ENCODE peak calls at places on chromosomes 16 and 17, in four cellular contexts. Z, L, C and H are unnamed samples.

GRCh38 chr17:30920282-30920681 is 1.5 kb upstream of the ADAP2 start:
- DNase-seq in Z (peak), L (peak), C (no peak), H (no peak)

GRCh38 chr17:73068322-73069153 is 23.9 kb downstream of the SLC39A11 start:
- DNase-seq in C (peak), L (no peak), Z (peak), H (no peak)

GRCh38 chr17:49005140-49005539 is 8.0 kb downstream of the IGF2BP1 start:
- DNase-seq in C (no peak), L (no peak), Z (no peak), H (no peak)

GRCh38 chr16:46690281-46691178 is 1.1 kb downstream of the ORC6 start:
- DNase-seq in Z (peak), C (no peak), L (no peak), H (no peak)

GRCh38 chr16:81493755-81494433 is 49.3 kb downstream of the CMIP start:
- DNase-seq in C (peak), L (no peak), Z (peak), H (no peak)

GRCh38 chr17:48113201-48113676 is 5.7 kb downstream of the SNX11 start:
- DNase-seq in Z (no peak), C (no peak), L (no peak), H (no peak)

GRCh38 chr16:10188236-10188635 is 6.0 kb upstream of the GRIN2A start:
- DNase-seq in L (no peak), C (no peak), Z (no peak), H (no peak)

GRCh38 chr16:21302454-21302853 is 24.4 kb upstream of the CRYM start:
- DNase-seq in Z (peak), L (no peak), C (no peak), H (no peak)

GRCh38 chr17:298791-299450 is 53.7 kb downstream of the RPH3AL start:
- DNase-seq in Z (no peak), C (no peak), L (no peak), H (no peak)

GRCh38 chr16:85661131-85662035 is 27.4 kb downstream of the GINS2 start:
- DNase-seq in L (no peak), C (no peak), Z (no peak), H (no peak)

GRCh38 chr17:1713878-1714487 is 3.8 kb upstream of the TLCD2 start:
- DNase-seq in C (no peak), L (peak), Z (peak), H (peak)

GRCh38 chr16:82111944-82112343 is 58.1 kb downstream of the MPHOSPH6 start:
- DNase-seq in L (no peak), Z (no peak), C (peak), H (no peak)

GRCh38 chr16:48295493-48296281 is 48.3 kb upstream of the ABCC11 start:
- DNase-seq in C (peak), L (no peak), Z (no peak), H (no peak)

GRCh38 chr17:74892974-74893911 is at the start of gene FADS6:
- DNase-seq in C (no peak), L (no peak), Z (no peak), H (no peak)

GRCh38 chr17:57930239-57930638 is 25.0 kb downstream of the CUEDC1 start:
- DNase-seq in L (no peak), C (no peak), Z (no peak), H (no peak)

GRCh38 chr17:74386397-74386796 is 19.1 kb downstream of the GPR142 start:
- DNase-seq in Z (no peak), C (no peak), L (no peak), H (no peak)

GRCh38 chr17:38728290-38728831 is 1.8 kb upstream of the CISD3 start:
- DNase-seq in Z (no peak), L (no peak), C (no peak), H (no peak)

GRCh38 chr16:65662236-65662635 is 540.4 kb upstream of the CDH11 start:
- DNase-seq in C (no peak), Z (no peak), L (no peak), H (no peak)

GRCh38 chr16:82439678-82440293 is 187.0 kb upstream of the CDH13 start:
- DNase-seq in C (no peak), L (peak), Z (peak), H (no peak)

GRCh38 chr16:52474679-52475078 is 72.3 kb downstream of the TOX3 start:
- DNase-seq in Z (no peak), L (no peak), C (no peak), H (no peak)

GRCh38 chr17:58917228-58917627 is 161.6 kb downstream of the PPM1E start:
- DNase-seq in Z (no peak), C (no peak), L (no peak), H (no peak)

GRCh38 chr17:80780381-80781187 is 211.1 kb upstream of the CHMP6 start:
- DNase-seq in Z (peak), C (peak), L (no peak), H (no peak)

GRCh38 chr16:4520913-4521312 is 17.7 kb downstream of the CDIP1 start:
- DNase-seq in L (no peak), Z (no peak), C (no peak), H (no peak)

GRCh38 chr16:47523342-47524006 is 62.3 kb downstream of the PHKB start:
- DNase-seq in L (no peak), C (no peak), Z (no peak), H (no peak)

GRCh38 chr16:68737730-68738590 is 868 bp downstream of the CDH1 start:
- DNase-seq in L (no peak), C (no peak), Z (no peak), H (no peak)
- H2BK12ac ChIP-seq in L (no peak), C (no peak), Z (no peak), H (no peak)

GRCh38 chr16:53913082-53913870 is 209.3 kb downstream of the FTO start:
- DNase-seq in L (no peak), Z (peak), C (no peak), H (no peak)
- H3K4me2 ChIP-seq in L (no peak), Z (no peak), C (no peak), H (no peak)

GRCh38 chr17:68603663-68604062 is 2.5 kb upstream of the FAM20A start:
- DNase-seq in L (no peak), Z (no peak), C (no peak), H (no peak)
- H2BK12ac ChIP-seq in L (no peak), Z (no peak), C (peak), H (no peak)

GRCh38 chr17:12985431-12986285 is 32.2 kb downstream of the ELAC2 start:
- DNase-seq in L (no peak), Z (no peak), C (no peak), H (no peak)
- H3K4me2 ChIP-seq in L (no peak), Z (no peak), C (no peak), H (no peak)

GRCh38 chr17:78377858-78378224 is 608 bp upstream of the PGS1 start:
- DNase-seq in Z (no peak), L (no peak), C (no peak), H (no peak)

GRCh38 chr17:78380370-78380769 is 1.9 kb downstream of the PGS1 start:
- DNase-seq in L (no peak), Z (no peak), C (no peak), H (no peak)

GRCh38 chr17:78376161-78376560 is 2.3 kb upstream of the PGS1 start:
- DNase-seq in C (no peak), Z (no peak), L (no peak), H (no peak)

GRCh38 chr17:78379134-78379497 is 667 bp downstream of the PGS1 start:
- DNase-seq in Z (peak), C (peak), L (no peak), H (no peak)

GRCh38 chr17:78378225-78379133 is at the start of gene PGS1:
- DNase-seq in Z (peak), C (peak), L (peak), H (peak)
- H2BK12ac ChIP-seq in Z (peak), C (peak), L (no peak), H (peak)

DNA sequence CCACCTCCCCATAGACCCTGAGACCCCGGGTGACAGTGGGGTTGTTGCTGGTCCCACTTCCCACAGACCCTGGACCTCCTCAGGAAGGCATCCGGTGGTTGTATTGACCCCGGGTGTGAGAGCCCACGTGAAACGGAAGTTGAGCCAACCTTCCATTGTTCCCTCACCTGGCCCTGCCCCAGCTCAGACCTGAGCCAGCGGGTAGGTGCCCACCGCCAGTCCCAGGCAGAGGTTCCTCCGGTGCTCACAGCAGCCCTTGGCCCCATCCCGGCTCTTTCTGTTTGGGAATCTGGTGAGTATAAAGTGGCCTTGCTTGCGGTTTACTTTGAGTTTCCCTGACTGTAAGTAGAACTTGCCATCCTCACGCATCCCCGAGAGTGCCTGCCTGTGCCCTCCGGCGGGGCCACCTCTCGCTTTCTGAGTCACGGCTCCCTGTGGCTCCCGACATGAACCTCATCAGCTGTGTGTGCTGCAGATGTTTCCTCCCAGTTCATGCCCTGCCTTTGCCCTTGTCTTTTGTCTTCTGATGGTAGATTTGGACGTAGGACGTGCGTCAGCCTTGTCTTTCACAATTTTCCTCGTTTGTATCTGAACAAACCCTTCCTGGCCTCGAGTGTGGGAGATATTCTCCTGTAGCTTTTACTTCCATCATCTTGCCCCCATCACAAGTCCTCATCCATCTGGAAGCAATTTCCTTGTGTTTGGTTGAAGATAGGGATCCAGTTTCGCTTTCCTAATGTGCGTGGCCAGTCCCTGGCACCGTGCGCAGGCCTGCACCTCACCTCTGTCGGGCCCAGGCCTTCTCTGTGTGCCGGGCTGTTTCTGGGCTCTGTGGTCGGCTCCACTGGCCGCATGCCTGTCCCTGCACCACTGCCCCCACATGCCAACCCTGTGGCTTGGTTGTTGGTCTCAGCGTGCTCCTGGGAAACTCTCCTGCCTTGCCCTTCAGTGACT is 76.0 kb downstream of the METRNL start:
- DNase-seq in Z (no peak), C (peak), L (peak), H (no peak)
- H3K4me2 ChIP-seq in Z (no peak), C (no peak), L (no peak), H (no peak)